ENCODE peak calls at places on chromosome 21, in six cellular contexts. O, B, T, K, Q and R are unnamed samples.

GRCh38 chr21:16279658-16280581 is 550.1 kb downstream of the USP25 start:
- DNase-seq in O (peak), B (peak), T (peak), K (no peak), Q (peak), R (no peak)

GRCh38 chr21:37684115-37684493 is 232.2 kb downstream of the KCNJ6 start:
- DNase-seq in O (no peak), B (no peak), T (no peak), K (no peak), Q (no peak), R (no peak)

GRCh38 chr21:28554660-28555475 is 437.8 kb downstream of the LTN1 start:
- DNase-seq in O (peak), B (no peak), T (no peak), K (no peak), Q (no peak), R (no peak)

GRCh38 chr21:33940846-33941245 is 25.2 kb upstream of the ATP5PO start:
- DNase-seq in O (no peak), B (no peak), T (no peak), K (no peak), Q (no peak), R (no peak)

GRCh38 chr21:35252831-35253230 is 203.7 kb upstream of the RUNX1 start:
- DNase-seq in O (no peak), B (no peak), T (no peak), K (no peak), Q (no peak), R (no peak)

GRCh38 chr21:29656504-29657227 is 283.1 kb downstream of the GRIK1 start:
- DNase-seq in O (no peak), B (no peak), T (no peak), K (peak), Q (peak), R (no peak)

GRCh38 chr21:26572668-26573381 is at the start of gene CYYR1:
- DNase-seq in O (peak), B (no peak), T (no peak), K (no peak), Q (no peak), R (peak)

GRCh38 chr21:35529141-35529863 is 480.2 kb upstream of the RUNX1 start:
- DNase-seq in O (no peak), B (no peak), T (no peak), K (no peak), Q (no peak), R (no peak)

GRCh38 chr21:36113647-36114428 is 21.0 kb upstream of the CBR3 start:
- DNase-seq in O (no peak), B (no peak), T (no peak), K (peak), Q (peak), R (no peak)

GRCh38 chr21:15219866-15220265 is 155.1 kb upstream of the NRIP1 start:
- DNase-seq in O (no peak), B (no peak), T (no peak), K (no peak), Q (no peak), R (no peak)

GRCh38 chr21:35932232-35932911 is 128.0 kb downstream of the SETD4 start:
- DNase-seq in O (no peak), B (no peak), T (peak), K (peak), Q (peak), R (no peak)

GRCh38 chr21:36917487-36918158 is 48.8 kb downstream of the HLCS start:
- DNase-seq in O (peak), B (no peak), T (peak), K (peak), Q (peak), R (no peak)

GRCh38 chr21:27248791-27249190 is 281.9 kb upstream of the ADAMTS5 start:
- DNase-seq in O (no peak), B (no peak), T (no peak), K (no peak), Q (no peak), R (no peak)

GRCh38 chr21:44365251-44365966 is 12.0 kb downstream of the TRPM2 start:
- DNase-seq in O (no peak), B (peak), T (no peak), K (no peak), Q (no peak), R (peak)

GRCh38 chr21:34003428-34003827 is 70.0 kb upstream of the MRPS6 start:
- DNase-seq in O (no peak), B (no peak), T (no peak), K (no peak), Q (no peak), R (no peak)

GRCh38 chr21:25342811-25343210 is 264.5 kb downstream of the MRPL39 start:
- DNase-seq in O (no peak), B (no peak), T (no peak), K (no peak), Q (no peak), R (no peak)

GRCh38 chr21:15823486-15824150 is 93.8 kb downstream of the USP25 start:
- DNase-seq in O (no peak), B (no peak), T (no peak), K (no peak), Q (no peak), R (no peak)

GRCh38 chr21:15430577-15430976 is 299.2 kb upstream of the USP25 start:
- DNase-seq in O (no peak), B (no peak), T (no peak), K (no peak), Q (no peak), R (no peak)

GRCh38 chr21:19245188-19245580 is 841.6 kb upstream of the TMPRSS15 start:
- DNase-seq in O (no peak), B (no peak), T (no peak), K (no peak), Q (no peak), R (no peak)

GRCh38 chr21:34812510-34813265 is 143.9 kb downstream of the CLIC6 start:
- DNase-seq in O (no peak), B (no peak), T (no peak), K (no peak), Q (peak), R (no peak)

GRCh38 chr21:31142600-31142999 is 104.3 kb upstream of the KRTAP19-8 start:
- DNase-seq in O (peak), B (no peak), T (no peak), K (no peak), Q (no peak), R (no peak)

GRCh38 chr21:33949516-33950424 is 34.2 kb upstream of the ATP5PO start:
- DNase-seq in O (no peak), B (no peak), T (no peak), K (no peak), Q (no peak), R (no peak)

GRCh38 chr21:38301321-38302214 is 44.8 kb downstream of the KCNJ15 start:
- DNase-seq in O (no peak), B (no peak), T (no peak), K (no peak), Q (no peak), R (no peak)

GRCh38 chr21:34908424-34909055 is 140.6 kb downstream of the RUNX1 start:
- DNase-seq in O (no peak), B (no peak), T (peak), K (no peak), Q (peak), R (no peak)

GRCh38 chr21:38476385-38476784 is 21.9 kb downstream of the ERG start:
- DNase-seq in O (no peak), B (no peak), T (no peak), K (no peak), Q (no peak), R (no peak)

GRCh38 chr21:28325618-28326017 is 667.1 kb downstream of the LTN1 start:
- DNase-seq in O (peak), B (no peak), T (no peak), K (no peak), Q (no peak), R (no peak)

GRCh38 chr21:34185051-34185750 is 111.8 kb downstream of the MRPS6 start:
- DNase-seq in O (no peak), B (no peak), T (no peak), K (no peak), Q (no peak), R (no peak)

GRCh38 chr21:16302851-16303282 is 573.1 kb downstream of the USP25 start:
- DNase-seq in O (no peak), B (peak), T (peak), K (no peak), Q (peak), R (no peak)

GRCh38 chr21:25577765-25578069 is 29.6 kb downstream of the MRPL39 start:
- DNase-seq in O (no peak), B (no peak), T (no peak), K (no peak), Q (no peak), R (no peak)

GRCh38 chr21:25080706-25081495 is 526.4 kb downstream of the MRPL39 start:
- DNase-seq in O (no peak), B (no peak), T (no peak), K (no peak), Q (no peak), R (no peak)

GRCh38 chr21:22421416-22422190 is 1423.4 kb downstream of the NCAM2 start:
- DNase-seq in O (no peak), B (no peak), T (no peak), K (no peak), Q (no peak), R (no peak)

GRCh38 chr21:20016431-20017005 is 981.7 kb upstream of the NCAM2 start:
- DNase-seq in O (peak), B (no peak), T (no peak), K (no peak), Q (no peak), R (no peak)

DNA sequence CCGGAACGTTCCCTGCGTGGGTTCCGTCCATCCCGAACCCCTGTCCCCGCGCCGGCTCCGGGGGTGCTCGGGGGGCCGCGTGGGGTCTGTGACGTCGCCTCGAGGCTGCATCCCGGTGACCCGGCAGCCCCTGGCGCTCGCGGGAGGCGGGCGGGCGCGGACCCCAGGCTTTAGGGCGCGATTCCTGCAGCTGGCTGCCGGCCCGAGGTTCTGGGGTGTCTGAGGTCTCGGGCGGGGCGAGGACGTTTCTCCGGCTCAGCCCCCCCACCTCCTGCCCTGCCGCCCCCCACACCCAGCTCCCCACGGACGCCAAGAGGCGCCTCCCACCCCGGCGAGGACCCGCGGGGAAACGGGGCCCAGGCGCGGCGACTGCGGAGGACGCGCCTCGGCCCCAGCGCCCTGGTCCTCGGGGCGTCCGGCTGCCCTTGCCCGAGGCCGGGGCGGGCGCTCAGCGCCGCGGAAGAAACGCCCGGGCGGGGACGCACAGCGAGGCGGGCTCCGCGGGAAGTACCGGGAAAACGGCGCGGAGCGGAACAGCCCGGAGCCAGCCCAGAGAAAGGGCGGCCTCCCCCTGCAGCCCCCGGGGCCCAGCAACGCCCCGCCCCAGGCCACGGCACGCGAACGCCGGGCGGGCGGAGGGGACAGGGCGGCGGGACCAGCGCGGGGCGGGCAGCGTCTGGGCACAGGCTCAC is 1.3 kb upstream of the PCBP3 start:
- DNase-seq in O (peak), B (no peak), T (no peak), K (no peak), Q (no peak), R (no peak)
- H3K4me3 ChIP-seq in O (peak), B (peak), T (peak), K (no peak), Q (peak), R (peak)

GRCh38 chr21:45406801-45407628 is 2.0 kb downstream of the COL18A1 start:
- DNase-seq in O (peak), B (no peak), T (no peak), K (no peak), Q (peak), R (peak)
- H3K27ac ChIP-seq in O (peak), B (peak), T (no peak), K (no peak), Q (peak), R (no peak)

GRCh38 chr21:32916088-32916487 is 109.6 kb upstream of the OLIG2 start:
- DNase-seq in O (no peak), B (no peak), T (no peak), K (no peak), Q (no peak), R (no peak)

GRCh38 chr21:32917392-32918135 is 108.2 kb upstream of the OLIG2 start:
- DNase-seq in O (no peak), B (no peak), T (peak), K (no peak), Q (no peak), R (no peak)

GRCh38 chr21:32915099-32915498 is 110.6 kb upstream of the OLIG2 start:
- DNase-seq in O (no peak), B (no peak), T (no peak), K (no peak), Q (no peak), R (no peak)

GRCh38 chr21:32918467-32919140 is 107.1 kb upstream of the OLIG2 start:
- DNase-seq in O (no peak), B (no peak), T (no peak), K (no peak), Q (no peak), R (no peak)

GRCh38 chr21:32916522-32917099 is 109.1 kb upstream of the OLIG2 start:
- DNase-seq in O (peak), B (no peak), T (no peak), K (no peak), Q (peak), R (no peak)
- TF ChIP-seq CTCF in O (peak), B (no peak), T (no peak), K (peak), Q (no peak), R (no peak)

DNA sequence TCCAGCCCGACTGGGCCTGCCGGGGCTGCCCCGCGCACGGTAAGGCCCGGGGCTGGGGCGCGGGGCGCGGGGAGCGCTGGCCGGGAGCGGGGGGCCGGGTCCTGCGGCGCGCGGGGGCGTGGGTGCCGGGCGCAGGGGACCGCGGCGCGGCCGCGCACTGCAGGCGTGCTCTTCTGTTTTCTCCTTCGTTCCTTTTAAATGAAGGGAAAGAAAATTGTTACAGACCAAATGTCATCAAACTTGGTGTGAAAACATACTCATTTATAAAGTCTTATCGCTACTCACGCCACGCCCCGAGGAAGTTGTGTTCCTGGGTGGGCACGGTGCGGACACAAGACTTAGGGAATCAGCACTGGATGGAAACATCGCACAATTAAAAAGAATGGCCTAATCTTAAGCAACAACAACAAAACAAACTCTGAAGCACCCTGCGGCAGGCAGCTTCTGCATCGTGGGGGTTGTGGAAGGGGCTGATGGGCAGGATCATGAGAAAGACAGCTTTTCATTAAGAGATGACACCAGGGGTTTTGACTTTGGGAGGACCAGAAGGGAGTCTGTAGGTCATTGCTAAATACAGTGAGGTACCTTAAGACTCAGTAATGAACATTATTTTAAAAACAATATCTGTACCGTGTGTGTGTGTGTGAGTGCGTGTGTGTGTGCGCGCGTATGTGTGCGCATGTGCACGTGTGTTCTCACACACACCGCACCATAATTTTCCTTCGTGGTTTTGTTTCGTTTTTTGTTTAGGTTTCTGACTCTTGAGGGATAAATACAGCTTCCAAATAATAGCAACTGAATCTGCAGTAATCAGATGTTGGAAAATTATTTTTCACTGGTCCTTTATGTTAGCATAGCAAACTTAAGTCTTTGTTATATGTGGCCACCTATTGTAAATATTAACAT is 542 bp downstream of the B3GALT5 start:
- DNase-seq in O (no peak), B (no peak), T (no peak), K (no peak), Q (no peak), R (no peak)
- H3K4me3 ChIP-seq in O (peak), B (peak), T (peak), K (no peak), Q (no peak), R (peak)

DNA sequence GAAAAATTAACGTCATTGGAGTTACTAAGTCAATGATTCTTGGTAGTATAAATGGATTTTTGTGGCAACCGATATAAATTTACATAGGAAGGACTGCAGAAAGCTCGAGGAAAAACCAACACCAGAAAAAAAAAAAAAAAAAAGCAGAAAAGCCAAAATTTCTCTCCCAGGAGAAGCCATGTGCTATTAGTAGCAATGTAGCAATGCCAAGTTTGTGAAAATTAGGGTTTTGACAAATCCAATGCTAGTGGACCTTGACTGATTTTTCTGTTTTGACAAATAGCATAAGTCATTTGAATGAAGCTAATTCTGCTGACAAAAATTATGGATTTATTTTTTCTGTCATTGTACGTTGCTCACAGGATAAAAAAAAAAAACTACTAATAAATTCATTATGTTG is 1561.9 kb downstream of the MRPL39 start:
- DNase-seq in O (no peak), B (no peak), T (no peak), K (no peak), Q (no peak), R (no peak)
- H3K27ac ChIP-seq in O (no peak), B (no peak), T (peak), K (no peak), Q (no peak), R (no peak)

GRCh38 chr21:41817228-41817627 is 50.4 kb upstream of the RIPK4 start:
- DNase-seq in O (peak), B (peak), T (peak), K (peak), Q (peak), R (no peak)
- TF ChIP-seq CTCF in O (peak), B (peak), T (peak), K (peak), Q (peak), R (peak)